ENCODE peak calls at places on chromosomes 11 and 22, in nine cellular contexts. N is A549, X is stomach, A is ovary, M is sigmoid colon, P is GM12878, K is tibial nerve, V is esophagus muscularis mucosa, B is K562. F is an unnamed sample.

GRCh38 chr22:35043251-35043931 is 22.6 kb upstream of the ISX start:
- DNase-seq in N (no peak), X (no peak), A (no peak), M (no peak), P (no peak), K (no peak), V (no peak), B (peak; percentile 22), F (peak; percentile 57)

GRCh38 chr22:35484651-35485372 is 55.8 kb upstream of the RASD2 start:
- DNase-seq in N (no peak), X (no peak), A (no peak), M (no peak), P (no peak), K (no peak), V (no peak), B (no peak), F (no peak)

GRCh38 chr11:132980721-132981120 is 551.6 kb downstream of the OPCML start:
- DNase-seq in N (no peak), X (no peak), A (no peak), M (no peak), P (no peak), K (no peak), V (peak; percentile 5), B (no peak), F (no peak)

GRCh38 chr11:21883354-21883753 is 309.5 kb upstream of the ANO5 start:
- DNase-seq in N (no peak), X (no peak), A (no peak), M (no peak), P (no peak), K (no peak), V (no peak), B (no peak), F (no peak)

GRCh38 chr22:38218661-38219331 is 17.0 kb downstream of the MAFF start:
- DNase-seq in N (peak; percentile 59), X (peak; percentile 92), A (peak; percentile 90), M (peak; percentile 93), P (no peak), K (peak; percentile 69), V (no peak), B (no peak), F (peak; percentile 89)

GRCh38 chr11:59154585-59154984 is 11.9 kb downstream of the FAM111A start:
- DNase-seq in N (no peak), X (no peak), A (no peak), M (no peak), P (no peak), K (no peak), V (no peak), B (no peak), F (no peak)

GRCh38 chr11:74004046-74004693 is 4.7 kb downstream of the UCP3 start:
- DNase-seq in N (no peak), X (no peak), A (no peak), M (peak; percentile 24), P (no peak), K (no peak), V (no peak), B (no peak), F (no peak)

GRCh38 chr11:101470414-101470813 is 113.4 kb downstream of the TRPC6 start:
- DNase-seq in N (no peak), X (no peak), A (no peak), M (no peak), P (no peak), K (no peak), V (no peak), B (no peak), F (no peak)

GRCh38 chr11:73322986-73323306 is 14.9 kb downstream of the ARHGEF17 start:
- DNase-seq in N (no peak), X (no peak), A (no peak), M (no peak), P (no peak), K (no peak), V (no peak), B (no peak), F (no peak)

GRCh38 chr11:70885721-70886305 is 366.6 kb downstream of the SHANK2 start:
- DNase-seq in N (no peak), X (no peak), A (no peak), M (no peak), P (no peak), K (no peak), V (no peak), B (no peak), F (no peak)

GRCh38 chr11:13315517-13316432 is 38.2 kb downstream of the BMAL1 start:
- DNase-seq in N (no peak), X (no peak), A (no peak), M (no peak), P (no peak), K (no peak), V (no peak), B (no peak), F (no peak)

GRCh38 chr22:37843746-37844089 is 416 bp downstream of the ANKRD54 start:
- DNase-seq in N (no peak), X (no peak), A (peak; percentile 77), M (peak; percentile 74), P (no peak), K (peak; percentile 17), V (peak; percentile 93), B (peak; percentile 69), F (peak; percentile 59)

GRCh38 chr11:117631336-117632090 is 165.5 kb downstream of the DSCAML1 start:
- DNase-seq in N (no peak), X (no peak), A (no peak), M (peak; percentile 57), P (no peak), K (no peak), V (no peak), B (no peak), F (no peak)

GRCh38 chr22:44391481-44392445 is 79.0 kb upstream of the SHISAL1 start:
- DNase-seq in N (no peak), X (no peak), A (peak; percentile 21), M (peak; percentile 50), P (no peak), K (no peak), V (no peak), B (no peak), F (no peak)

GRCh38 chr11:122656631-122657101 is 1.1 kb downstream of the UBASH3B start:
- DNase-seq in N (peak; percentile 60), X (peak; percentile 64), A (peak; percentile 41), M (peak; percentile 75), P (no peak), K (no peak), V (peak; percentile 92), B (no peak), F (peak; percentile 30)

GRCh38 chr11:46948378-46949131 is 12.0 kb downstream of the CSTPP1 start:
- DNase-seq in N (no peak), X (no peak), A (no peak), M (no peak), P (no peak), K (no peak), V (no peak), B (no peak), F (peak; percentile 26)

GRCh38 chr11:40125054-40125453 is 1334.4 kb downstream of the LRRC4C start:
- DNase-seq in N (no peak), X (no peak), A (no peak), M (no peak), P (no peak), K (no peak), V (no peak), B (no peak), F (no peak)

GRCh38 chr11:67516806-67517205 is 6.4 kb downstream of the CABP2 start:
- DNase-seq in N (no peak), X (no peak), A (no peak), M (peak; percentile 60), P (no peak), K (no peak), V (no peak), B (no peak), F (no peak)

GRCh38 chr11:66815646-66816045 is 27.6 kb upstream of the RCE1 start:
- DNase-seq in N (no peak), X (no peak), A (no peak), M (no peak), P (no peak), K (no peak), V (no peak), B (no peak), F (no peak)

GRCh38 chr11:3101921-3102640 is 44.9 kb upstream of the CARS1 start:
- DNase-seq in N (no peak), X (peak; percentile 21), A (peak; percentile 30), M (peak; percentile 61), P (no peak), K (no peak), V (no peak), B (no peak), F (no peak)
- TF ChIP-seq EP300 in N (no peak), X (no peak), A (no peak), M (no peak), P (no peak), K (no peak), V (no peak), B (no peak), F (no peak)

DNA sequence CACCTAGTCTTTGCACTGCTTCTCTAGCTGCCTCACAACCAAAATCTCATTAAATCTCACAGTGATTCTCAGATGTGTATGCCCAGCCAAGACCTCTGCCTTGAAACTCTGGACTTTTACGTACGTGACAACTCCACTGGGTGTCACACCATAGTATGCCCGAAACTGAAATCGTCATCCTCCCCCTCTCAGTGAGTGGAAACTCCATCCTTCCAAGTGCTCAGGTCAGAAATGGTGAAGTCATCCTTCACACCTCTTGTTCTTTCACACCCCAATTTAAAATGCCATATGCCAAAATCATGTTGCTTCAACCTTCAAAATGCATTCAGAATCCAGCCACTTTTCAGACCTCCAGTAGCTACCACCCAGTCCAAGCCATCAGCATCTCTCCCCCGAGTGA is 42.5 kb downstream of the SFI1 start:
- DNase-seq in N (no peak), X (no peak), A (no peak), M (no peak), P (peak; percentile 58), K (no peak), V (no peak), B (no peak), F (no peak)
- TF ChIP-seq EP300 in N (no peak), X (no peak), A (no peak), M (no peak), P (peak; percentile 79), K (no peak), V (no peak), B (no peak), F (no peak)

GRCh38 chr11:97638825-97639224 is 1249.0 kb downstream of the JRKL start:
- DNase-seq in N (no peak), X (no peak), A (no peak), M (no peak), P (no peak), K (no peak), V (no peak), B (no peak), F (no peak)

DNA sequence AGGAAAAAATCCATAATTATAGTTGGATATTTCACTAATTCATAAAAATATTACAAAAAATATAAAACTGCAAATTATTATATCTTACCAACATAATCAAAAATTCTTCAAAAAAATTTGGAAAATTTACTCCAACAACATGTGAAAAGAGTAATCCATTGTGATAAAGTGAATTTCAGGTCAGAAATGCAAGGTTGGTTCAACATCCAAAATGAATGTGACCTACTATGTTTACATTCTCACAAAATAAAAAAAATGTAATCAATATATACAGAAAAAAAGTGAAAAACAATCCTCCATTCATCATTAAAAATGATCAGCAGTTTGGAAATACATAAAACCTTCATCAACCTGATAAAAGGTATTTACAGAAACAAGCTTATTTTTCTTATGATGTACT is 1252.2 kb downstream of the JRKL start:
- DNase-seq in N (no peak), X (no peak), A (no peak), M (no peak), P (no peak), K (no peak), V (no peak), B (no peak), F (no peak)
- TF ChIP-seq EP300 in N (no peak), X (no peak), A (no peak), M (no peak), P (no peak), K (no peak), V (no peak), B (no peak), F (no peak)

GRCh38 chr11:8229299-8230177 is 34.1 kb downstream of the LMO1 start:
- DNase-seq in N (no peak), X (peak; percentile 73), A (no peak), M (no peak), P (no peak), K (no peak), V (no peak), B (no peak), F (peak; percentile 68)
- TF ChIP-seq EP300 in N (no peak), X (no peak), A (no peak), M (no peak), P (no peak), K (no peak), V (no peak), B (no peak), F (no peak)

F was measured in transverse colon.